ENCODE peak calls at places on chromosome 12, in five cellular contexts. K is H9, W is mesendoderm, S is mesenchymal stem cell, J is IMR-90. A is an unnamed sample.

GRCh38 chr12:92676710-92677109 is 26.1 kb upstream of the PLEKHG7 start:
- DNase-seq in K (no peak), S (no peak), W (no peak), J (no peak), A (no peak)

GRCh38 chr12:74537707-74538385 is at the start of gene ATXN7L3B:
- DNase-seq in S (peak), J (peak), K (peak), W (peak), A (peak)

GRCh38 chr12:105067511-105068031 is 16.7 kb downstream of the ALDH1L2 start:
- DNase-seq in J (peak), K (no peak), S (no peak), W (no peak), A (no peak)

GRCh38 chr12:117501470-117501869 is 140.0 kb upstream of the NOS1 start:
- DNase-seq in W (no peak), K (no peak), S (no peak), J (no peak), A (no peak)

GRCh38 chr12:53981652-53982565 is 3.0 kb upstream of the HOXC10 start:
- DNase-seq in J (no peak), S (no peak), W (no peak), K (no peak), A (no peak)

GRCh38 chr12:125092872-125093680 is 27.8 kb downstream of the AACS start:
- DNase-seq in J (peak), W (no peak), S (no peak), K (peak), A (no peak)

GRCh38 chr12:64123448-64123847 is 98.6 kb downstream of the KICS2 start:
- DNase-seq in W (no peak), J (no peak), K (no peak), S (no peak), A (no peak)

GRCh38 chr12:89891933-89892332 is 183.3 kb upstream of the ATP2B1 start:
- DNase-seq in S (no peak), W (no peak), J (no peak), K (no peak), A (no peak)

GRCh38 chr12:116495260-116495659 is 63.9 kb upstream of the MAP1LC3B2 start:
- DNase-seq in K (no peak), J (peak), W (peak), S (peak), A (no peak)

GRCh38 chr12:57250956-57251355 is at the start of gene STAC3:
- DNase-seq in W (no peak), K (peak), S (no peak), J (no peak), A (no peak)

GRCh38 chr12:56683-57346 is 9.8 kb upstream of the IQSEC3 start:
- DNase-seq in S (no peak), W (peak), K (peak), J (no peak), A (no peak)

GRCh38 chr12:5694759-5695409 is 250.2 kb downstream of the ANO2 start:
- DNase-seq in S (peak), K (peak), J (peak), W (no peak), A (no peak)

GRCh38 chr12:120439646-120440247 is 1.8 kb downstream of the COX6A1 start:
- DNase-seq in K (peak), W (peak), S (peak), J (peak), A (no peak)

GRCh38 chr12:28536088-28536487 is 345.8 kb downstream of the CCDC91 start:
- DNase-seq in J (peak), W (no peak), S (peak), K (no peak), A (no peak)

GRCh38 chr12:58592817-58593216 is 327.5 kb downstream of the LRIG3 start:
- DNase-seq in S (no peak), K (no peak), W (no peak), J (no peak), A (no peak)

GRCh38 chr12:69298947-69299346 is 49.2 kb upstream of the LYZ start:
- DNase-seq in K (no peak), S (no peak), J (no peak), W (no peak), A (no peak)

GRCh38 chr12:119714614-119715267 is 46.8 kb downstream of the PRKAB1 start:
- DNase-seq in W (no peak), J (no peak), S (no peak), K (no peak), A (no peak)

GRCh38 chr12:121296618-121297476 is at the start of gene CAMKK2:
- DNase-seq in W (peak), K (peak), J (peak), S (peak), A (peak)

DNA sequence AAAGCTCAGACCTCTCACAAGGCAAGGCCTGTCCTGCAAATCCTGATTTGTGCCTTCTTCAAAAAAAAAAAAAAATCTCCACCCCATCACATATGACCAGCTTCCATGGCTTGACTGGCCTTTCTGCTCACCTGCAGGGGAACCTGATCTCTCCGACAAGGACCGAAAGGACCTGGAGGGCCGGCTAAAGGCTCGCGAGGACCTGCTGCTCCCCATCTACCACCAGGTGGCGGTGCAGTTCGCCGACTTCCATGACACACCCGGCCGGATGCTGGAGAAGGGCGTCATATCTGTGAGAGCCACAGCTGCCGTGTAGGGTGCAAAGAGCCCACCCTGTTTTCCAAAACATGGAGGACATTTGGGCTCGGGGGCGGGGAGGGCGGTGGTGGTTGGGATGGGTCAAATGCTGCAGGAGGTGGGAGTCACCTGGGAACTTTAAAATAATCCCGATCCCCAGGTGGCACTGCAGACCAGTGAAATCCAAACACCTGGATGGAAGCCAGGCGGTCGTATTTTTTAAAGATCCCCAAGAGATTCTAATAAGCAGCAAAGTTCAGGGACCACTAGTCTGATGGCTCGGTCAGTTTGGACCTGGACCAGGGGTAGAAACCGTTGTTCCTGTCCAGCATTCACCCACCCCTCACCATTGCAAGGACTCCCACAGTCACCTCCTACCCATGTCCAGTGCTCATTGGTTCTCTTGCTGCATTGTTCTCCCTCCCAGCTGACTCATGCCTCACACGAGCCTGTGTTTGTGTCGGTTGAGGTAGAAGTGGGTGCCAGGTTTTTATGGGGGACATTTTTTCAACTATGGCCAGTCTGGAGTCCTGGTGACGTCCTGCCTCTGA is 44.8 kb downstream of the FOXN4 start:
- DNase-seq in J (peak), S (peak), W (peak), K (peak), A (peak)
- H2BK15ac ChIP-seq in J (no peak), S (no peak), W (no peak), K (no peak), A (no peak)

DNA sequence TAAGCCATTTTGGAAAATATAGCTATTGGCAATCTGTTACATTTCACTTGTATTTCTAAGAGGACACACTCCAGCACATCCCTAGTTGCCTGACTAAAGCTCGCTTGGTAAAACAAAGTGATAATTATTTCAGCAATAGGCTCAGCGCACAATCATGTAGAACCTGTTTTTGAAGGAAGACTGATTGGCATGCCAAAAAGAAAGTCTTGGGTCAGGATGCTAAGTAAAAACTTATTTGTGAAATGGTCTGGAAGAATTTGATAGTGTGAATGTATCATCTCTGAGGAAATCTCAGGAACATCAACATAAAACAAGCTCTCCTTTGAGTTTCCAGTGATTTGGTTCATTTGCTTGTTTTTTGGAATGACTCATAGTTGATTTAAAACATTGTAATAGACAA is 49.1 kb upstream of the AEBP2 start:
- DNase-seq in W (no peak), K (no peak), J (peak), S (no peak), A (no peak)
- H2BK15ac ChIP-seq in W (no peak), K (no peak), J (no peak), S (no peak), A (no peak)

GRCh38 chr12:87332987-87333761 is 696.0 kb downstream of the C12orf50 start:
- DNase-seq in W (no peak), S (no peak), J (peak), K (no peak), A (no peak)

GRCh38 chr12:87336814-87337336 is 692.3 kb downstream of the C12orf50 start:
- DNase-seq in K (no peak), J (no peak), S (no peak), W (no peak), A (no peak)
- H2BK15ac ChIP-seq in K (no peak), J (no peak), S (no peak), W (no peak), A (no peak)

DNA sequence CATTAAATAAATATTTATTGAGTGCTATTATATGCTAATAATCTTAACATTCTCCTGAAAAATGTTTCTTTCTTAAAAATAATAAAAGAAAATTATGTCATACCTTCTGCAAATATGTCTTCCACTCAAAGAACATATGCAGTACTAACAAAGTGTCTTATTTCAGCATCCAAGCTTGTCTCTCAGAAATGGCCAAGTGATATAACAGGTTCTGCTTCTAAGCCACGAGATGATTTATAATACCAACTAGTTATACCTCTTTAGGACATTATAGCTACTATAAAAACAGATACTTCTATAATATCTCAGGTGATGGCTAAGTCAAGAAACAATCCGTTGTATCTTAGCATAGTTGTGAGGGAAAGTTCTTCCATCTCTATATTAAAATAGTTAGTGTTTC is 128.1 kb upstream of the ARID2 start:
- DNase-seq in S (no peak), K (no peak), J (no peak), W (no peak), A (no peak)
- H2BK15ac ChIP-seq in S (no peak), K (no peak), J (no peak), W (no peak), A (no peak)

GRCh38 chr12:51189790-51190355 is 16.9 kb upstream of the TFCP2 start:
- DNase-seq in W (no peak), J (no peak), K (no peak), S (no peak), A (no peak)
- H2BK15ac ChIP-seq in W (no peak), J (no peak), K (no peak), S (no peak), A (no peak)